ENCODE peak calls at places on chromosomes 2 and 18, in nine cellular contexts. P is prostate gland, L is dorsolateral prefrontal cortex, V is upper lobe of right lung, E is cardiac fibroblast, T is K562, G is right lobe of liver, J is A673, Y is BJ. X is an unnamed sample.

GRCh38 chr2:132582360-132582759 is 87.6 kb downstream of the LYPD1 start:
- DNase-seq in J (no peak), V (no peak), T (no peak), G (no peak), Y (no peak), P (no peak), E (no peak), L (no peak), X (no peak)

GRCh38 chr18:10215444-10215843 is 239.0 kb upstream of the APCDD1 start:
- DNase-seq in G (no peak), E (no peak), Y (no peak), T (no peak), L (no peak), V (no peak), J (no peak), P (no peak), X (no peak)

GRCh38 chr18:67239826-67240225 is 276.7 kb downstream of the DSEL start:
- DNase-seq in L (no peak), Y (no peak), P (no peak), J (no peak), E (no peak), G (no peak), T (no peak), V (no peak), X (no peak)

GRCh38 chr2:149715005-149715592 is 127.5 kb upstream of the MMADHC start:
- DNase-seq in T (no peak), E (peak; percentile 78), V (no peak), L (no peak), P (no peak), J (peak; percentile 52), G (no peak), Y (no peak), X (no peak)

GRCh38 chr2:12797815-12798214 is 81.1 kb downstream of the TRIB2 start:
- DNase-seq in P (no peak), Y (no peak), L (no peak), G (no peak), J (peak; percentile 83), V (no peak), E (peak; percentile 92), T (no peak), X (no peak)

GRCh38 chr2:205767617-205768016 is 85.3 kb downstream of the NRP2 start:
- DNase-seq in T (no peak), P (no peak), L (no peak), G (no peak), E (no peak), V (no peak), Y (no peak), J (no peak), X (no peak)

GRCh38 chr2:158042666-158043065 is 59.0 kb upstream of the UPP2 start:
- DNase-seq in G (no peak), J (peak; percentile 94), E (no peak), L (no peak), V (no peak), T (no peak), Y (no peak), P (no peak), X (no peak)

GRCh38 chr2:83069724-83070123 is 1389.4 kb downstream of the SUCLG1 start:
- DNase-seq in L (no peak), Y (no peak), T (no peak), J (no peak), E (peak; percentile 81), P (no peak), G (no peak), V (no peak), X (no peak)

GRCh38 chr2:17830053-17831034 is 14.1 kb downstream of the MSGN1 start:
- DNase-seq in L (peak; percentile 67), J (peak; percentile 95), G (peak; percentile 73), T (peak; percentile 74), E (peak; percentile 80), Y (peak; percentile 12), V (peak; percentile 83), P (peak; percentile 42), X (no peak)

GRCh38 chr2:26172866-26173595 is at the start of gene GAREM2:
- DNase-seq in T (peak; percentile 89), V (no peak), E (no peak), P (no peak), G (no peak), L (no peak), J (no peak), Y (no peak), X (no peak)

GRCh38 chr2:121038831-121039230 is 246.2 kb downstream of the TFCP2L1 start:
- DNase-seq in E (no peak), J (no peak), G (no peak), V (peak; percentile 81), P (peak; percentile 28), T (no peak), L (no peak), Y (no peak), X (no peak)

GRCh38 chr2:10678225-10678624 is 11.6 kb downstream of the NOL10 start:
- DNase-seq in G (no peak), J (peak; percentile 19), T (peak; percentile 30), E (no peak), Y (no peak), P (no peak), V (no peak), L (no peak), X (no peak)

GRCh38 chr18:48818329-48819254 is 132.2 kb downstream of the SMAD7 start:
- DNase-seq in J (no peak), G (no peak), E (no peak), P (no peak), T (no peak), Y (no peak), V (peak; percentile 25), L (peak; percentile 10), X (no peak)

GRCh38 chr18:28030458-28030857 is 146.5 kb downstream of the CDH2 start:
- DNase-seq in L (no peak), P (no peak), V (no peak), T (no peak), J (no peak), Y (no peak), G (no peak), E (no peak), X (no peak)

GRCh38 chr18:76814256-76814655 is 8.1 kb upstream of the ZNF236 start:
- DNase-seq in G (no peak), L (no peak), P (no peak), T (no peak), J (no peak), V (no peak), Y (no peak), E (no peak), X (no peak)

GRCh38 chr2:62999905-63000304 is 50.7 kb upstream of the OTX1 start:
- DNase-seq in Y (no peak), G (no peak), P (no peak), E (peak; percentile 78), J (peak; percentile 29), V (no peak), T (no peak), L (no peak), X (no peak)

GRCh38 chr2:128525653-128526052 is 207.0 kb upstream of the HS6ST1 start:
- DNase-seq in P (no peak), Y (no peak), J (peak; percentile 46), G (no peak), T (no peak), E (no peak), L (no peak), V (no peak), X (no peak)

GRCh38 chr2:54757496-54757895 is 34.0 kb downstream of the EML6 start:
- DNase-seq in Y (no peak), P (no peak), J (no peak), E (peak; percentile 56), T (no peak), G (no peak), L (no peak), V (no peak), X (no peak)
- H3K4me3 ChIP-seq in Y (no peak overlapping the region), P (no peak overlapping the region), J (no peak overlapping the region), E (no peak overlapping the region), T (no peak overlapping the region), G (no peak overlapping the region), L (no peak overlapping the region), V (no peak overlapping the region), X (no peak overlapping the region)

DNA sequence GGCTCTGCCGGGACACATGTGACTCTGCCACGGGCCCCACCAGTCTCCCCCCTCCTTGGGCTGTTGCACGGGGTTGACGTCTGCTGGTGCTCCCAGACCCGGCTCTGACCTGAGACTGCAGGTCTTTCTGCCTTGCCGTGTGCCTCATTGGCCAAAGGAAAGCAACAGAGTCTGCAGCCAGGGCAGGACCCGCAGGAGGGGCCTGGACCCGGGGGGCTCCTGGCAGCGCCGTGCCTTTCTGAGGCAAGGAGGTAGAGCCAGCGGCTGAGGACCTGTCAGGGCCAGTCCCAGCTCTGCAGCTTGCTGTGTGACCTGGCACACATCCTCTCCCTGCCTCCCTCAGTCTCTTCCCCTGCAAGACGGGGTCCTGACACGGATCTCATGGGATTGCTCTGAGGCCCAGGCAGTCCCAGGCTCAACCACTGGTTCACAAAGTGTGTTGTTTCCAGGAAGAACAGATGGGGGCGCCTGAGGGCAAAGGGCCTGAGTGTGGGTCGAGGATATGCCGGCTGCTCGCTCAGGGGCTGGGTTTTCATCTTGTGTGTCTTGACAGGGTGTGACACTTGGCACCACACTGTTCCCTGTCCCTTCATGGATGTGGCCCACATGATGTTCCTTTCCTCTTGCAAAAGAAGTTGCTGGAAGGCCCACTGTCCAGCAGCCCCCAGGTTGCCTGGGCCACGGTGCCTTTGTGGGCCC is 9.0 kb downstream of the CAPN10 start:
- DNase-seq in G (no peak), T (peak; percentile 49), L (no peak), Y (no peak), J (peak; percentile 30), E (no peak), P (no peak), V (peak; percentile 57), X (no peak)
- TF ChIP-seq CTCF in G (no peak), T (peak; percentile 67), L (no peak), Y (no peak), J (peak; percentile 41), E (peak; percentile 38), P (peak; percentile 37), V (no peak), X (peak; percentile 43)

GRCh38 chr2:234191819-234192407 is 141.4 kb downstream of the SPP2 start:
- DNase-seq in Y (no peak), G (no peak), T (no peak), L (no peak), J (no peak), E (peak; percentile 44), P (no peak), V (no peak), X (no peak)

GRCh38 chr2:234193977-234194563 is 143.6 kb downstream of the SPP2 start:
- DNase-seq in L (no peak), V (no peak), G (no peak), E (no peak), P (no peak), T (no peak), Y (no peak), J (no peak), X (no peak)

GRCh38 chr2:234189230-234189629 is 138.7 kb downstream of the SPP2 start:
- DNase-seq in G (no peak), Y (no peak), T (no peak), E (no peak), V (no peak), J (no peak), L (no peak), P (no peak), X (no peak)

GRCh38 chr2:234187646-234188174 is 137.2 kb downstream of the SPP2 start:
- DNase-seq in Y (no peak), V (no peak), L (no peak), J (no peak), G (no peak), T (no peak), E (no peak), P (no peak), X (no peak)

GRCh38 chr2:234189786-234190185 is 139.3 kb downstream of the SPP2 start:
- DNase-seq in Y (no peak), E (no peak), L (no peak), J (no peak), T (no peak), G (no peak), V (no peak), P (no peak), X (no peak)
- H3K4me3 ChIP-seq in Y (no peak overlapping the region), E (no peak overlapping the region), L (no peak overlapping the region), J (no peak overlapping the region), T (no peak overlapping the region), G (no peak overlapping the region), V (no peak overlapping the region), P (no peak overlapping the region), X (no peak overlapping the region)

GRCh38 chr18:389658-390357 is 110.7 kb downstream of the COLEC12 start:
- DNase-seq in E (peak; percentile 49), Y (no peak), G (no peak), V (no peak), P (no peak), J (no peak), T (no peak), L (no peak), X (peak; percentile 18)
- TF ChIP-seq CTCF in E (no peak), Y (no peak), G (no peak), V (no peak), P (no peak), J (no peak), T (no peak), L (no peak), X (no peak)

X was measured in GM12864.